ENCODE peak calls at places on chromosomes 5 and 9, in nine cellular contexts. One of them, this sample, is unnamed.

GRCh38 chr5:130978475-130978874 is 186.6 kb downstream of the HINT1 start:
- DNase-seq in GM23338: no peak
- DNase-seq in stimulated activated CD4-positive, alpha-beta T cell treated with anti-CD3 and anti-CD28 coated beads, Interleukin-2, amount 100 ng/mL, for 48 hours: no peak
- DNase-seq in T-cell: no peak
- DNase-seq in stimulated activated CD8-positive, alpha-beta memory T cell treated with anti-CD3 and anti-CD28 coated beads, Interleukin-2, amount 100 ng/mL, for 48 hours: no peak
- DNase-seq in DMS79: no peak
- DNase-seq in Ammon's horn: no peak
- DNase-seq in NCI-H2081: no peak
- DNase-seq in activated T-cell treated with anti-CD3 and anti-CD28 coated beads, Interleukin-2, amount 50 U/mL, for 72 hours: no peak
- DNase-seq in this sample: no peak

GRCh38 chr5:142618125-142618524 is 67.8 kb downstream of the FGF1 start:
- DNase-seq in GM23338: no peak
- DNase-seq in stimulated activated CD4-positive, alpha-beta T cell treated with anti-CD3 and anti-CD28 coated beads, Interleukin-2, amount 100 ng/mL, for 48 hours: peak
- DNase-seq in T-cell: no peak
- DNase-seq in stimulated activated CD8-positive, alpha-beta memory T cell treated with anti-CD3 and anti-CD28 coated beads, Interleukin-2, amount 100 ng/mL, for 48 hours: no peak
- DNase-seq in DMS79: no peak
- DNase-seq in Ammon's horn: no peak
- DNase-seq in NCI-H2081: no peak
- DNase-seq in activated T-cell treated with anti-CD3 and anti-CD28 coated beads, Interleukin-2, amount 50 U/mL, for 72 hours: peak
- DNase-seq in this sample: no peak

GRCh38 chr5:69170969-69171368 is 4.0 kb downstream of the CCNB1 start:
- DNase-seq in GM23338: no peak
- DNase-seq in stimulated activated CD4-positive, alpha-beta T cell treated with anti-CD3 and anti-CD28 coated beads, Interleukin-2, amount 100 ng/mL, for 48 hours: no peak
- DNase-seq in T-cell: no peak
- DNase-seq in stimulated activated CD8-positive, alpha-beta memory T cell treated with anti-CD3 and anti-CD28 coated beads, Interleukin-2, amount 100 ng/mL, for 48 hours: no peak
- DNase-seq in DMS79: no peak
- DNase-seq in Ammon's horn: no peak
- DNase-seq in NCI-H2081: no peak
- DNase-seq in activated T-cell treated with anti-CD3 and anti-CD28 coated beads, Interleukin-2, amount 50 U/mL, for 72 hours: no peak
- DNase-seq in this sample: no peak

GRCh38 chr5:135993894-135994514 is 34.8 kb upstream of the TGFBI start:
- DNase-seq in GM23338: no peak
- DNase-seq in stimulated activated CD4-positive, alpha-beta T cell treated with anti-CD3 and anti-CD28 coated beads, Interleukin-2, amount 100 ng/mL, for 48 hours: no peak
- DNase-seq in T-cell: no peak
- DNase-seq in stimulated activated CD8-positive, alpha-beta memory T cell treated with anti-CD3 and anti-CD28 coated beads, Interleukin-2, amount 100 ng/mL, for 48 hours: no peak
- DNase-seq in DMS79: no peak
- DNase-seq in Ammon's horn: no peak
- DNase-seq in NCI-H2081: no peak
- DNase-seq in activated T-cell treated with anti-CD3 and anti-CD28 coated beads, Interleukin-2, amount 50 U/mL, for 72 hours: no peak
- DNase-seq in this sample: no peak

GRCh38 chr5:151686673-151687378 is at the start of gene SPARC:
- DNase-seq in GM23338: peak
- DNase-seq in stimulated activated CD4-positive, alpha-beta T cell treated with anti-CD3 and anti-CD28 coated beads, Interleukin-2, amount 100 ng/mL, for 48 hours: no peak
- DNase-seq in T-cell: no peak
- DNase-seq in stimulated activated CD8-positive, alpha-beta memory T cell treated with anti-CD3 and anti-CD28 coated beads, Interleukin-2, amount 100 ng/mL, for 48 hours: no peak
- DNase-seq in DMS79: no peak
- DNase-seq in Ammon's horn: peak
- DNase-seq in NCI-H2081: no peak
- DNase-seq in activated T-cell treated with anti-CD3 and anti-CD28 coated beads, Interleukin-2, amount 50 U/mL, for 72 hours: no peak
- DNase-seq in this sample: no peak

GRCh38 chr5:124705577-124705976 is 40.9 kb downstream of the ZNF608 start:
- DNase-seq in GM23338: no peak
- DNase-seq in stimulated activated CD4-positive, alpha-beta T cell treated with anti-CD3 and anti-CD28 coated beads, Interleukin-2, amount 100 ng/mL, for 48 hours: no peak
- DNase-seq in T-cell: no peak
- DNase-seq in stimulated activated CD8-positive, alpha-beta memory T cell treated with anti-CD3 and anti-CD28 coated beads, Interleukin-2, amount 100 ng/mL, for 48 hours: no peak
- DNase-seq in DMS79: no peak
- DNase-seq in Ammon's horn: no peak
- DNase-seq in NCI-H2081: no peak
- DNase-seq in activated T-cell treated with anti-CD3 and anti-CD28 coated beads, Interleukin-2, amount 50 U/mL, for 72 hours: no peak
- DNase-seq in this sample: no peak

GRCh38 chr5:60183881-60184280 is 290.4 kb upstream of the PDE4D start:
- DNase-seq in GM23338: no peak
- DNase-seq in stimulated activated CD4-positive, alpha-beta T cell treated with anti-CD3 and anti-CD28 coated beads, Interleukin-2, amount 100 ng/mL, for 48 hours: no peak
- DNase-seq in T-cell: no peak
- DNase-seq in stimulated activated CD8-positive, alpha-beta memory T cell treated with anti-CD3 and anti-CD28 coated beads, Interleukin-2, amount 100 ng/mL, for 48 hours: no peak
- DNase-seq in DMS79: no peak
- DNase-seq in Ammon's horn: no peak
- DNase-seq in NCI-H2081: no peak
- DNase-seq in activated T-cell treated with anti-CD3 and anti-CD28 coated beads, Interleukin-2, amount 50 U/mL, for 72 hours: no peak
- DNase-seq in this sample: no peak

GRCh38 chr5:41445937-41446563 is 64.4 kb downstream of the PLCXD3 start:
- DNase-seq in GM23338: no peak
- DNase-seq in stimulated activated CD4-positive, alpha-beta T cell treated with anti-CD3 and anti-CD28 coated beads, Interleukin-2, amount 100 ng/mL, for 48 hours: no peak
- DNase-seq in T-cell: no peak
- DNase-seq in stimulated activated CD8-positive, alpha-beta memory T cell treated with anti-CD3 and anti-CD28 coated beads, Interleukin-2, amount 100 ng/mL, for 48 hours: no peak
- DNase-seq in DMS79: no peak
- DNase-seq in Ammon's horn: no peak
- DNase-seq in NCI-H2081: no peak
- DNase-seq in activated T-cell treated with anti-CD3 and anti-CD28 coated beads, Interleukin-2, amount 50 U/mL, for 72 hours: no peak
- DNase-seq in this sample: no peak

GRCh38 chr5:133934311-133934710 is 34.1 kb downstream of the C5orf15 start:
- DNase-seq in GM23338: no peak
- DNase-seq in stimulated activated CD4-positive, alpha-beta T cell treated with anti-CD3 and anti-CD28 coated beads, Interleukin-2, amount 100 ng/mL, for 48 hours: no peak
- DNase-seq in T-cell: no peak
- DNase-seq in stimulated activated CD8-positive, alpha-beta memory T cell treated with anti-CD3 and anti-CD28 coated beads, Interleukin-2, amount 100 ng/mL, for 48 hours: no peak
- DNase-seq in DMS79: no peak
- DNase-seq in Ammon's horn: no peak
- DNase-seq in NCI-H2081: no peak
- DNase-seq in activated T-cell treated with anti-CD3 and anti-CD28 coated beads, Interleukin-2, amount 50 U/mL, for 72 hours: no peak
- DNase-seq in this sample: no peak

GRCh38 chr9:116027096-116027495 is 126.5 kb upstream of the PAPPA start:
- DNase-seq in GM23338: peak
- DNase-seq in stimulated activated CD4-positive, alpha-beta T cell treated with anti-CD3 and anti-CD28 coated beads, Interleukin-2, amount 100 ng/mL, for 48 hours: no peak
- DNase-seq in T-cell: no peak
- DNase-seq in stimulated activated CD8-positive, alpha-beta memory T cell treated with anti-CD3 and anti-CD28 coated beads, Interleukin-2, amount 100 ng/mL, for 48 hours: no peak
- DNase-seq in DMS79: no peak
- DNase-seq in Ammon's horn: no peak
- DNase-seq in NCI-H2081: no peak
- DNase-seq in activated T-cell treated with anti-CD3 and anti-CD28 coated beads, Interleukin-2, amount 50 U/mL, for 72 hours: no peak
- DNase-seq in this sample: no peak

GRCh38 chr5:172370648-172371248 is 83.6 kb downstream of the SH3PXD2B start:
- DNase-seq in GM23338: peak
- DNase-seq in stimulated activated CD4-positive, alpha-beta T cell treated with anti-CD3 and anti-CD28 coated beads, Interleukin-2, amount 100 ng/mL, for 48 hours: peak
- DNase-seq in T-cell: no peak
- DNase-seq in stimulated activated CD8-positive, alpha-beta memory T cell treated with anti-CD3 and anti-CD28 coated beads, Interleukin-2, amount 100 ng/mL, for 48 hours: no peak
- DNase-seq in DMS79: no peak
- DNase-seq in Ammon's horn: no peak
- DNase-seq in NCI-H2081: no peak
- DNase-seq in activated T-cell treated with anti-CD3 and anti-CD28 coated beads, Interleukin-2, amount 50 U/mL, for 72 hours: peak
- DNase-seq in this sample: no peak

GRCh38 chr9:130962418-130963316 is 23.6 kb upstream of the FIBCD1 start:
- DNase-seq in GM23338: no peak
- DNase-seq in stimulated activated CD4-positive, alpha-beta T cell treated with anti-CD3 and anti-CD28 coated beads, Interleukin-2, amount 100 ng/mL, for 48 hours: no peak
- DNase-seq in T-cell: no peak
- DNase-seq in stimulated activated CD8-positive, alpha-beta memory T cell treated with anti-CD3 and anti-CD28 coated beads, Interleukin-2, amount 100 ng/mL, for 48 hours: no peak
- DNase-seq in DMS79: peak
- DNase-seq in Ammon's horn: no peak
- DNase-seq in NCI-H2081: no peak
- DNase-seq in activated T-cell treated with anti-CD3 and anti-CD28 coated beads, Interleukin-2, amount 50 U/mL, for 72 hours: no peak
- DNase-seq in this sample: no peak

GRCh38 chr9:90300901-90301688 is 341.5 kb downstream of the DIRAS2 start:
- DNase-seq in GM23338: no peak
- DNase-seq in stimulated activated CD4-positive, alpha-beta T cell treated with anti-CD3 and anti-CD28 coated beads, Interleukin-2, amount 100 ng/mL, for 48 hours: no peak
- DNase-seq in T-cell: no peak
- DNase-seq in stimulated activated CD8-positive, alpha-beta memory T cell treated with anti-CD3 and anti-CD28 coated beads, Interleukin-2, amount 100 ng/mL, for 48 hours: no peak
- DNase-seq in DMS79: no peak
- DNase-seq in Ammon's horn: peak
- DNase-seq in NCI-H2081: no peak
- DNase-seq in activated T-cell treated with anti-CD3 and anti-CD28 coated beads, Interleukin-2, amount 50 U/mL, for 72 hours: no peak
- DNase-seq in this sample: peak

GRCh38 chr5:107108111-107108510 is 562.6 kb downstream of the EFNA5 start:
- DNase-seq in GM23338: no peak
- DNase-seq in stimulated activated CD4-positive, alpha-beta T cell treated with anti-CD3 and anti-CD28 coated beads, Interleukin-2, amount 100 ng/mL, for 48 hours: no peak
- DNase-seq in T-cell: no peak
- DNase-seq in stimulated activated CD8-positive, alpha-beta memory T cell treated with anti-CD3 and anti-CD28 coated beads, Interleukin-2, amount 100 ng/mL, for 48 hours: no peak
- DNase-seq in DMS79: no peak
- DNase-seq in Ammon's horn: no peak
- DNase-seq in NCI-H2081: no peak
- DNase-seq in activated T-cell treated with anti-CD3 and anti-CD28 coated beads, Interleukin-2, amount 50 U/mL, for 72 hours: no peak
- DNase-seq in this sample: no peak

GRCh38 chr9:93120846-93121315 is 13.2 kb downstream of the NINJ1 start:
- DNase-seq in GM23338: no peak
- DNase-seq in stimulated activated CD4-positive, alpha-beta T cell treated with anti-CD3 and anti-CD28 coated beads, Interleukin-2, amount 100 ng/mL, for 48 hours: no peak
- DNase-seq in T-cell: no peak
- DNase-seq in stimulated activated CD8-positive, alpha-beta memory T cell treated with anti-CD3 and anti-CD28 coated beads, Interleukin-2, amount 100 ng/mL, for 48 hours: no peak
- DNase-seq in DMS79: no peak
- DNase-seq in Ammon's horn: peak
- DNase-seq in NCI-H2081: no peak
- DNase-seq in activated T-cell treated with anti-CD3 and anti-CD28 coated beads, Interleukin-2, amount 50 U/mL, for 72 hours: no peak
- DNase-seq in this sample: no peak

GRCh38 chr5:143931389-143931984 is 119.5 kb downstream of the HMHB1 start:
- DNase-seq in GM23338: no peak
- DNase-seq in stimulated activated CD4-positive, alpha-beta T cell treated with anti-CD3 and anti-CD28 coated beads, Interleukin-2, amount 100 ng/mL, for 48 hours: no peak
- DNase-seq in T-cell: no peak
- DNase-seq in stimulated activated CD8-positive, alpha-beta memory T cell treated with anti-CD3 and anti-CD28 coated beads, Interleukin-2, amount 100 ng/mL, for 48 hours: no peak
- DNase-seq in DMS79: peak
- DNase-seq in Ammon's horn: peak
- DNase-seq in NCI-H2081: no peak
- DNase-seq in activated T-cell treated with anti-CD3 and anti-CD28 coated beads, Interleukin-2, amount 50 U/mL, for 72 hours: no peak
- DNase-seq in this sample: no peak

GRCh38 chr5:18314192-18314778 is 680.0 kb downstream of the TAF11L14 start:
- DNase-seq in GM23338: peak
- DNase-seq in stimulated activated CD4-positive, alpha-beta T cell treated with anti-CD3 and anti-CD28 coated beads, Interleukin-2, amount 100 ng/mL, for 48 hours: peak
- DNase-seq in T-cell: no peak
- DNase-seq in stimulated activated CD8-positive, alpha-beta memory T cell treated with anti-CD3 and anti-CD28 coated beads, Interleukin-2, amount 100 ng/mL, for 48 hours: no peak
- DNase-seq in DMS79: no peak
- DNase-seq in Ammon's horn: peak
- DNase-seq in NCI-H2081: peak
- DNase-seq in activated T-cell treated with anti-CD3 and anti-CD28 coated beads, Interleukin-2, amount 50 U/mL, for 72 hours: no peak
- DNase-seq in this sample: no peak

GRCh38 chr5:150113047-150113744 is 26.8 kb upstream of the CSF1R start:
- DNase-seq in GM23338: peak
- DNase-seq in stimulated activated CD4-positive, alpha-beta T cell treated with anti-CD3 and anti-CD28 coated beads, Interleukin-2, amount 100 ng/mL, for 48 hours: no peak
- DNase-seq in T-cell: peak
- DNase-seq in stimulated activated CD8-positive, alpha-beta memory T cell treated with anti-CD3 and anti-CD28 coated beads, Interleukin-2, amount 100 ng/mL, for 48 hours: no peak
- DNase-seq in DMS79: no peak
- DNase-seq in Ammon's horn: no peak
- DNase-seq in NCI-H2081: no peak
- DNase-seq in activated T-cell treated with anti-CD3 and anti-CD28 coated beads, Interleukin-2, amount 50 U/mL, for 72 hours: no peak
- DNase-seq in this sample: no peak

GRCh38 chr9:115109486-115109885 is 8.5 kb downstream of the TNC start:
- DNase-seq in GM23338: no peak
- DNase-seq in stimulated activated CD4-positive, alpha-beta T cell treated with anti-CD3 and anti-CD28 coated beads, Interleukin-2, amount 100 ng/mL, for 48 hours: no peak
- DNase-seq in T-cell: no peak
- DNase-seq in stimulated activated CD8-positive, alpha-beta memory T cell treated with anti-CD3 and anti-CD28 coated beads, Interleukin-2, amount 100 ng/mL, for 48 hours: no peak
- DNase-seq in DMS79: no peak
- DNase-seq in Ammon's horn: no peak
- DNase-seq in NCI-H2081: no peak
- DNase-seq in activated T-cell treated with anti-CD3 and anti-CD28 coated beads, Interleukin-2, amount 50 U/mL, for 72 hours: no peak
- DNase-seq in this sample: no peak

GRCh38 chr5:108858959-108859358 is 111.3 kb downstream of the FER start:
- DNase-seq in GM23338: no peak
- DNase-seq in stimulated activated CD4-positive, alpha-beta T cell treated with anti-CD3 and anti-CD28 coated beads, Interleukin-2, amount 100 ng/mL, for 48 hours: no peak
- DNase-seq in T-cell: no peak
- DNase-seq in stimulated activated CD8-positive, alpha-beta memory T cell treated with anti-CD3 and anti-CD28 coated beads, Interleukin-2, amount 100 ng/mL, for 48 hours: no peak
- DNase-seq in DMS79: no peak
- DNase-seq in Ammon's horn: no peak
- DNase-seq in NCI-H2081: no peak
- DNase-seq in activated T-cell treated with anti-CD3 and anti-CD28 coated beads, Interleukin-2, amount 50 U/mL, for 72 hours: no peak
- DNase-seq in this sample: no peak